ENCODE peak calls at places on chromosomes 11 and 22, in six cellular contexts. One of them, this sample, is unnamed.

GRCh38 chr11:17208257-17208999 is 642 bp upstream of the PIK3C2A start:
- DNase-seq in NCI-H345: peak
- DNase-seq in mesenteric fat pad: no peak
- DNase-seq in MV-4-11: no peak
- DNase-seq in activated CD4-positive, CD25-positive, alpha-beta regulatory T cell: no peak
- DNase-seq in SW 1271: peak
- DNase-seq in this sample: peak

GRCh38 chr11:80103149-80103859 is 662.5 kb upstream of the TENM4 start:
- DNase-seq in NCI-H345: no peak
- DNase-seq in mesenteric fat pad: no peak
- DNase-seq in MV-4-11: no peak
- DNase-seq in activated CD4-positive, CD25-positive, alpha-beta regulatory T cell: no peak
- DNase-seq in SW 1271: peak
- DNase-seq in this sample: no peak

GRCh38 chr11:20158597-20159257 is 1.5 kb downstream of the DBX1 start:
- DNase-seq in NCI-H345: no peak
- DNase-seq in mesenteric fat pad: no peak
- DNase-seq in MV-4-11: no peak
- DNase-seq in activated CD4-positive, CD25-positive, alpha-beta regulatory T cell: no peak
- DNase-seq in SW 1271: no peak
- DNase-seq in this sample: no peak

GRCh38 chr11:44931466-44931865 is 19.2 kb downstream of the TP53I11 start:
- DNase-seq in NCI-H345: no peak
- DNase-seq in mesenteric fat pad: no peak
- DNase-seq in MV-4-11: no peak
- DNase-seq in activated CD4-positive, CD25-positive, alpha-beta regulatory T cell: no peak
- DNase-seq in SW 1271: no peak
- DNase-seq in this sample: peak

GRCh38 chr11:103803062-103803461 is 233.4 kb upstream of the DDI1 start:
- DNase-seq in NCI-H345: no peak
- DNase-seq in mesenteric fat pad: no peak
- DNase-seq in MV-4-11: no peak
- DNase-seq in activated CD4-positive, CD25-positive, alpha-beta regulatory T cell: no peak
- DNase-seq in SW 1271: no peak
- DNase-seq in this sample: no peak

GRCh38 chr22:21013742-21014201 is 1.2 kb upstream of the P2RX6 start:
- DNase-seq in NCI-H345: no peak
- DNase-seq in mesenteric fat pad: no peak
- DNase-seq in MV-4-11: no peak
- DNase-seq in activated CD4-positive, CD25-positive, alpha-beta regulatory T cell: no peak
- DNase-seq in SW 1271: no peak
- DNase-seq in this sample: no peak

GRCh38 chr11:120792306-120792705 is 231.6 kb upstream of the TBCEL start:
- DNase-seq in NCI-H345: no peak
- DNase-seq in mesenteric fat pad: no peak
- DNase-seq in MV-4-11: no peak
- DNase-seq in activated CD4-positive, CD25-positive, alpha-beta regulatory T cell: no peak
- DNase-seq in SW 1271: no peak
- DNase-seq in this sample: no peak

GRCh38 chr11:62143727-62144126 is 19.9 kb downstream of the INCENP start:
- DNase-seq in NCI-H345: no peak
- DNase-seq in mesenteric fat pad: peak
- DNase-seq in MV-4-11: no peak
- DNase-seq in activated CD4-positive, CD25-positive, alpha-beta regulatory T cell: no peak
- DNase-seq in SW 1271: no peak
- DNase-seq in this sample: no peak

GRCh38 chr11:128890543-128891409 is at the start of gene KCNJ5:
- DNase-seq in NCI-H345: peak
- DNase-seq in mesenteric fat pad: peak
- DNase-seq in MV-4-11: no peak
- DNase-seq in activated CD4-positive, CD25-positive, alpha-beta regulatory T cell: no peak
- DNase-seq in SW 1271: no peak
- DNase-seq in this sample: peak

GRCh38 chr11:75303544-75304224 is 47.8 kb downstream of the ARRB1 start:
- DNase-seq in NCI-H345: no peak
- DNase-seq in mesenteric fat pad: no peak
- DNase-seq in MV-4-11: no peak
- DNase-seq in activated CD4-positive, CD25-positive, alpha-beta regulatory T cell: no peak
- DNase-seq in SW 1271: no peak
- DNase-seq in this sample: peak

GRCh38 chr22:37213941-37214340 is 1.7 kb upstream of the SSTR3 start:
- DNase-seq in NCI-H345: no peak
- DNase-seq in mesenteric fat pad: no peak
- DNase-seq in MV-4-11: no peak
- DNase-seq in activated CD4-positive, CD25-positive, alpha-beta regulatory T cell: no peak
- DNase-seq in SW 1271: no peak
- DNase-seq in this sample: no peak

GRCh38 chr22:50673231-50674126 is 856 bp downstream of the SHANK3 start:
- DNase-seq in NCI-H345: no peak
- DNase-seq in mesenteric fat pad: peak
- DNase-seq in MV-4-11: no peak
- DNase-seq in activated CD4-positive, CD25-positive, alpha-beta regulatory T cell: no peak
- DNase-seq in SW 1271: no peak
- DNase-seq in this sample: no peak

GRCh38 chr22:39439170-39439569 is 17.6 kb upstream of the MGAT3 start:
- DNase-seq in NCI-H345: no peak
- DNase-seq in mesenteric fat pad: no peak
- DNase-seq in MV-4-11: peak
- DNase-seq in activated CD4-positive, CD25-positive, alpha-beta regulatory T cell: no peak
- DNase-seq in SW 1271: no peak
- DNase-seq in this sample: no peak

GRCh38 chr11:46588131-46588530 is 5.7 kb downstream of the AMBRA1 start:
- DNase-seq in NCI-H345: no peak
- DNase-seq in mesenteric fat pad: no peak
- DNase-seq in MV-4-11: no peak
- DNase-seq in activated CD4-positive, CD25-positive, alpha-beta regulatory T cell: no peak
- DNase-seq in SW 1271: no peak
- DNase-seq in this sample: no peak

GRCh38 chr11:64659417-64660144 is 63.4 kb downstream of the NRXN2 start:
- DNase-seq in NCI-H345: no peak
- DNase-seq in mesenteric fat pad: no peak
- DNase-seq in MV-4-11: peak
- DNase-seq in activated CD4-positive, CD25-positive, alpha-beta regulatory T cell: no peak
- DNase-seq in SW 1271: peak
- DNase-seq in this sample: no peak

GRCh38 chr11:79414644-79415317 is 26.0 kb downstream of the TENM4 start:
- DNase-seq in NCI-H345: no peak
- DNase-seq in mesenteric fat pad: no peak
- DNase-seq in MV-4-11: no peak
- DNase-seq in activated CD4-positive, CD25-positive, alpha-beta regulatory T cell: no peak
- DNase-seq in SW 1271: peak
- DNase-seq in this sample: no peak

GRCh38 chr11:106473089-106473722 is 395.7 kb downstream of the AASDHPPT start:
- DNase-seq in NCI-H345: no peak
- DNase-seq in mesenteric fat pad: no peak
- DNase-seq in MV-4-11: no peak
- DNase-seq in activated CD4-positive, CD25-positive, alpha-beta regulatory T cell: no peak
- DNase-seq in SW 1271: no peak
- DNase-seq in this sample: peak

GRCh38 chr11:88338223-88338661 is 706 bp upstream of the CTSC start:
- DNase-seq in NCI-H345: no peak
- DNase-seq in mesenteric fat pad: no peak
- DNase-seq in MV-4-11: peak
- DNase-seq in activated CD4-positive, CD25-positive, alpha-beta regulatory T cell: no peak
- DNase-seq in SW 1271: peak
- DNase-seq in this sample: no peak

GRCh38 chr11:68216171-68216938 is 3.3 kb upstream of the KMT5B start:
- DNase-seq in NCI-H345: no peak
- DNase-seq in mesenteric fat pad: no peak
- DNase-seq in MV-4-11: no peak
- DNase-seq in activated CD4-positive, CD25-positive, alpha-beta regulatory T cell: no peak
- DNase-seq in SW 1271: no peak
- DNase-seq in this sample: no peak

GRCh38 chr11:86948733-86949132 is 6.5 kb downstream of the FZD4 start:
- DNase-seq in NCI-H345: no peak
- DNase-seq in mesenteric fat pad: no peak
- DNase-seq in MV-4-11: no peak
- DNase-seq in activated CD4-positive, CD25-positive, alpha-beta regulatory T cell: no peak
- DNase-seq in SW 1271: no peak
- DNase-seq in this sample: no peak

GRCh38 chr11:100602716-100603115 is 84.4 kb upstream of the ARHGAP42 start:
- DNase-seq in NCI-H345: no peak
- DNase-seq in mesenteric fat pad: no peak
- DNase-seq in MV-4-11: no peak
- DNase-seq in activated CD4-positive, CD25-positive, alpha-beta regulatory T cell: no peak
- DNase-seq in SW 1271: no peak
- DNase-seq in this sample: no peak

GRCh38 chr11:123579482-123579812 is 75.0 kb downstream of the SCN3B start:
- DNase-seq in NCI-H345: no peak
- DNase-seq in mesenteric fat pad: no peak
- DNase-seq in MV-4-11: no peak
- DNase-seq in activated CD4-positive, CD25-positive, alpha-beta regulatory T cell: no peak
- DNase-seq in SW 1271: no peak
- DNase-seq in this sample: no peak

GRCh38 chr11:71504526-71504925 is 22.5 kb upstream of the KRTAP5-7 start:
- DNase-seq in NCI-H345: peak
- DNase-seq in mesenteric fat pad: peak
- DNase-seq in MV-4-11: no peak
- DNase-seq in activated CD4-positive, CD25-positive, alpha-beta regulatory T cell: no peak
- DNase-seq in SW 1271: no peak
- DNase-seq in this sample: no peak

GRCh38 chr11:103487113-103487512 is 377.9 kb downstream of the DYNC2H1 start:
- DNase-seq in NCI-H345: no peak
- DNase-seq in mesenteric fat pad: no peak
- DNase-seq in MV-4-11: no peak
- DNase-seq in activated CD4-positive, CD25-positive, alpha-beta regulatory T cell: no peak
- DNase-seq in SW 1271: no peak
- DNase-seq in this sample: no peak

GRCh38 chr11:66190776-66191175 is 77.7 kb upstream of the RAB1B start:
- DNase-seq in NCI-H345: no peak
- DNase-seq in mesenteric fat pad: no peak
- DNase-seq in MV-4-11: no peak
- DNase-seq in activated CD4-positive, CD25-positive, alpha-beta regulatory T cell: no peak
- DNase-seq in SW 1271: no peak
- DNase-seq in this sample: no peak

GRCh38 chr11:65314501-65315203 is at the start of gene CDC42EP2:
- DNase-seq in NCI-H345: peak
- DNase-seq in mesenteric fat pad: peak
- DNase-seq in MV-4-11: peak
- DNase-seq in activated CD4-positive, CD25-positive, alpha-beta regulatory T cell: peak
- DNase-seq in SW 1271: peak
- DNase-seq in this sample: peak

GRCh38 chr22:48453751-48454485 is 1373.8 kb downstream of the BRD1 start:
- DNase-seq in NCI-H345: no peak
- DNase-seq in mesenteric fat pad: no peak
- DNase-seq in MV-4-11: no peak
- DNase-seq in activated CD4-positive, CD25-positive, alpha-beta regulatory T cell: no peak
- DNase-seq in SW 1271: no peak
- DNase-seq in this sample: no peak

GRCh38 chr11:65880844-65881421 is 1.3 kb downstream of the CTSW start:
- DNase-seq in NCI-H345: no peak
- DNase-seq in mesenteric fat pad: no peak
- DNase-seq in MV-4-11: no peak
- DNase-seq in activated CD4-positive, CD25-positive, alpha-beta regulatory T cell: no peak
- DNase-seq in SW 1271: no peak
- DNase-seq in this sample: no peak

GRCh38 chr22:32764330-32765116 is 37.0 kb upstream of the TIMP3 start:
- DNase-seq in NCI-H345: no peak
- DNase-seq in mesenteric fat pad: no peak
- DNase-seq in MV-4-11: peak
- DNase-seq in activated CD4-positive, CD25-positive, alpha-beta regulatory T cell: no peak
- DNase-seq in SW 1271: no peak
- DNase-seq in this sample: no peak

GRCh38 chr11:27237641-27238040 is 125.4 kb downstream of the CCDC34 start:
- DNase-seq in NCI-H345: no peak
- DNase-seq in mesenteric fat pad: no peak
- DNase-seq in MV-4-11: no peak
- DNase-seq in activated CD4-positive, CD25-positive, alpha-beta regulatory T cell: no peak
- DNase-seq in SW 1271: no peak
- DNase-seq in this sample: no peak

GRCh38 chr11:94792453-94792852 is 24.3 kb downstream of the AMOTL1 start:
- DNase-seq in NCI-H345: no peak
- DNase-seq in mesenteric fat pad: no peak
- DNase-seq in MV-4-11: no peak
- DNase-seq in activated CD4-positive, CD25-positive, alpha-beta regulatory T cell: no peak
- DNase-seq in SW 1271: no peak
- DNase-seq in this sample: no peak

GRCh38 chr11:59872076-59872475 is 5.8 kb upstream of the TCN1 start:
- DNase-seq in NCI-H345: no peak
- DNase-seq in mesenteric fat pad: no peak
- DNase-seq in MV-4-11: no peak
- DNase-seq in activated CD4-positive, CD25-positive, alpha-beta regulatory T cell: no peak
- DNase-seq in SW 1271: no peak
- DNase-seq in this sample: no peak

GRCh38 chr11:14974723-14975587 is 2.8 kb upstream of the CALCA start:
- DNase-seq in NCI-H345: no peak
- DNase-seq in mesenteric fat pad: no peak
- DNase-seq in MV-4-11: no peak
- DNase-seq in activated CD4-positive, CD25-positive, alpha-beta regulatory T cell: peak
- DNase-seq in SW 1271: peak
- DNase-seq in this sample: no peak